ENCODE peak calls at places on chromosome 5, in four cellular contexts. One of them, this sample, is unnamed.
A peak's percentile ranks its signal among the peaks of the same experiment; 100 is the strongest.

GRCh38 chr5:107860044-107860443 is 189.3 kb upstream of the EFNA5 start:
- DNase-seq in HCT116: no peak
- DNase-seq in colonic mucosa: no peak
- DNase-seq in effector memory CD4-positive, alpha-beta T cell: no peak
- DNase-seq in this sample: no peak

GRCh38 chr5:138544171-138545134 is 1.4 kb upstream of the ETF1 start:
- DNase-seq in HCT116: no peak
- DNase-seq in colonic mucosa: peak; percentile 27
- DNase-seq in effector memory CD4-positive, alpha-beta T cell: no peak
- DNase-seq in this sample: no peak

GRCh38 chr5:73093943-73094342 is 26.4 kb upstream of the TMEM171 start:
- DNase-seq in HCT116: peak; percentile 59
- DNase-seq in colonic mucosa: no peak
- DNase-seq in effector memory CD4-positive, alpha-beta T cell: no peak
- DNase-seq in this sample: peak; percentile 26

GRCh38 chr5:57499262-57500050 is 16.8 kb upstream of the ACTBL2 start:
- DNase-seq in HCT116: peak; percentile 62
- DNase-seq in colonic mucosa: no peak
- DNase-seq in effector memory CD4-positive, alpha-beta T cell: no peak
- DNase-seq in this sample: peak; percentile 20

GRCh38 chr5:93681432-93681831 is 60.0 kb downstream of the POU5F2 start:
- DNase-seq in HCT116: no peak
- DNase-seq in colonic mucosa: no peak
- DNase-seq in effector memory CD4-positive, alpha-beta T cell: no peak
- DNase-seq in this sample: no peak

GRCh38 chr5:178198706-178199105 is 5.6 kb upstream of the HNRNPAB start:
- DNase-seq in HCT116: no peak
- DNase-seq in colonic mucosa: no peak
- DNase-seq in effector memory CD4-positive, alpha-beta T cell: no peak
- DNase-seq in this sample: no peak

GRCh38 chr5:43771611-43772031 is 168.6 kb downstream of the NNT start:
- DNase-seq in HCT116: no peak
- DNase-seq in colonic mucosa: no peak
- DNase-seq in effector memory CD4-positive, alpha-beta T cell: no peak
- DNase-seq in this sample: peak; percentile 52

GRCh38 chr5:174947548-174947947 is 223.2 kb downstream of the MSX2 start:
- DNase-seq in HCT116: no peak
- DNase-seq in colonic mucosa: no peak
- DNase-seq in effector memory CD4-positive, alpha-beta T cell: no peak
- DNase-seq in this sample: no peak

GRCh38 chr5:6808462-6808861 is 95.2 kb downstream of the TENT4A start:
- DNase-seq in HCT116: no peak
- DNase-seq in colonic mucosa: no peak
- DNase-seq in effector memory CD4-positive, alpha-beta T cell: no peak
- DNase-seq in this sample: no peak

GRCh38 chr5:73213566-73213998 is 40.6 kb downstream of the TMEM174 start:
- DNase-seq in HCT116: no peak
- DNase-seq in colonic mucosa: peak; percentile 71
- DNase-seq in effector memory CD4-positive, alpha-beta T cell: no peak
- DNase-seq in this sample: no peak

GRCh38 chr5:146151970-146152369 is 30.5 kb downstream of the LARS1 start:
- DNase-seq in HCT116: no peak
- DNase-seq in colonic mucosa: no peak
- DNase-seq in effector memory CD4-positive, alpha-beta T cell: no peak
- DNase-seq in this sample: no peak

GRCh38 chr5:62268239-62268638 is 37.8 kb upstream of the KIF2A start:
- DNase-seq in HCT116: peak; percentile 50
- DNase-seq in colonic mucosa: peak; percentile 73
- DNase-seq in effector memory CD4-positive, alpha-beta T cell: no peak
- DNase-seq in this sample: peak; percentile 95

GRCh38 chr5:176772271-176773210 is 37.8 kb upstream of the UNC5A start:
- DNase-seq in HCT116: no peak
- DNase-seq in colonic mucosa: peak; percentile 11
- DNase-seq in effector memory CD4-positive, alpha-beta T cell: no peak
- DNase-seq in this sample: no peak

GRCh38 chr5:62395210-62395950 is 8.3 kb downstream of the DIMT1 start:
- DNase-seq in HCT116: no peak
- DNase-seq in colonic mucosa: no peak
- DNase-seq in effector memory CD4-positive, alpha-beta T cell: no peak
- DNase-seq in this sample: no peak

GRCh38 chr5:58064799-58065198 is 395.1 kb downstream of the PLK2 start:
- DNase-seq in HCT116: no peak
- DNase-seq in colonic mucosa: no peak
- DNase-seq in effector memory CD4-positive, alpha-beta T cell: no peak
- DNase-seq in this sample: no peak

GRCh38 chr5:115685966-115686691 is 60.3 kb upstream of the TMED7 start:
- DNase-seq in HCT116: no peak
- DNase-seq in colonic mucosa: no peak
- DNase-seq in effector memory CD4-positive, alpha-beta T cell: no peak
- DNase-seq in this sample: no peak

GRCh38 chr5:179699640-179700298 is 1.0 kb downstream of the CANX start:
- DNase-seq in HCT116: no peak
- DNase-seq in colonic mucosa: peak; percentile 49
- DNase-seq in effector memory CD4-positive, alpha-beta T cell: no peak
- DNase-seq in this sample: no peak

GRCh38 chr5:157046041-157046440 is 12.9 kb downstream of the HAVCR1 start:
- DNase-seq in HCT116: peak; percentile 28
- DNase-seq in colonic mucosa: peak; percentile 51
- DNase-seq in effector memory CD4-positive, alpha-beta T cell: no peak
- DNase-seq in this sample: peak; percentile 16

GRCh38 chr5:1477341-1477740 is 32.1 kb upstream of the SLC6A3 start:
- DNase-seq in HCT116: no peak
- DNase-seq in colonic mucosa: peak; percentile 39
- DNase-seq in effector memory CD4-positive, alpha-beta T cell: no peak
- DNase-seq in this sample: no peak

GRCh38 chr5:4185127-4185526 is 589.5 kb downstream of the IRX1 start:
- DNase-seq in HCT116: no peak
- DNase-seq in colonic mucosa: no peak
- DNase-seq in effector memory CD4-positive, alpha-beta T cell: no peak
- DNase-seq in this sample: no peak

GRCh38 chr5:179258001-179258921 is 87.0 kb downstream of the ADAMTS2 start:
- DNase-seq in HCT116: no peak
- DNase-seq in colonic mucosa: no peak
- DNase-seq in effector memory CD4-positive, alpha-beta T cell: no peak
- DNase-seq in this sample: no peak

GRCh38 chr5:133458435-133458834 is 153.9 kb downstream of the FSTL4 start:
- DNase-seq in HCT116: no peak
- DNase-seq in colonic mucosa: no peak
- DNase-seq in effector memory CD4-positive, alpha-beta T cell: no peak
- DNase-seq in this sample: no peak

GRCh38 chr5:5419291-5420210 is 2.9 kb upstream of the ICE1 start:
- DNase-seq in HCT116: peak; percentile 48
- DNase-seq in colonic mucosa: no peak
- DNase-seq in effector memory CD4-positive, alpha-beta T cell: no peak
- DNase-seq in this sample: no peak

GRCh38 chr5:139849942-139850341 is 54.3 kb downstream of the PSD2 start:
- DNase-seq in HCT116: no peak
- DNase-seq in colonic mucosa: no peak
- DNase-seq in effector memory CD4-positive, alpha-beta T cell: no peak
- DNase-seq in this sample: no peak

GRCh38 chr5:14178671-14179211 is 35.6 kb downstream of the TRIO start:
- DNase-seq in HCT116: no peak
- DNase-seq in colonic mucosa: no peak
- DNase-seq in effector memory CD4-positive, alpha-beta T cell: no peak
- DNase-seq in this sample: no peak

GRCh38 chr5:110478899-110479298 is 247.6 kb downstream of the TMEM232 start:
- DNase-seq in HCT116: no peak
- DNase-seq in colonic mucosa: no peak
- DNase-seq in effector memory CD4-positive, alpha-beta T cell: no peak
- DNase-seq in this sample: no peak

GRCh38 chr5:95284512-95285405 is at the start of gene MCTP1:
- DNase-seq in HCT116: no peak
- DNase-seq in colonic mucosa: no peak
- DNase-seq in effector memory CD4-positive, alpha-beta T cell: no peak
- DNase-seq in this sample: no peak

GRCh38 chr5:123937230-123937629 is 425.3 kb downstream of the CSNK1G3 start:
- DNase-seq in HCT116: peak; percentile 72
- DNase-seq in colonic mucosa: peak; percentile 33
- DNase-seq in effector memory CD4-positive, alpha-beta T cell: no peak
- DNase-seq in this sample: no peak

GRCh38 chr5:15069407-15069905 is 197.9 kb upstream of the ANKH start:
- DNase-seq in HCT116: no peak
- DNase-seq in colonic mucosa: no peak
- DNase-seq in effector memory CD4-positive, alpha-beta T cell: no peak
- DNase-seq in this sample: no peak

GRCh38 chr5:43227655-43228054 is 35.6 kb downstream of the NIM1K start:
- DNase-seq in HCT116: peak; percentile 47
- DNase-seq in colonic mucosa: no peak
- DNase-seq in effector memory CD4-positive, alpha-beta T cell: no peak
- DNase-seq in this sample: no peak

GRCh38 chr5:50435131-50435530 is 6.0 kb downstream of the EMB start:
- DNase-seq in HCT116: no peak
- DNase-seq in colonic mucosa: no peak
- DNase-seq in effector memory CD4-positive, alpha-beta T cell: no peak
- DNase-seq in this sample: no peak

GRCh38 chr5:112637343-112637742 is 100.3 kb upstream of the APC start:
- DNase-seq in HCT116: no peak
- DNase-seq in colonic mucosa: no peak
- DNase-seq in effector memory CD4-positive, alpha-beta T cell: no peak
- DNase-seq in this sample: no peak

GRCh38 chr5:74212336-74212735 is 428.2 kb downstream of the ENC1 start:
- DNase-seq in HCT116: peak; percentile 26
- DNase-seq in colonic mucosa: no peak
- DNase-seq in effector memory CD4-positive, alpha-beta T cell: no peak
- DNase-seq in this sample: no peak

GRCh38 chr5:2017540-2018389 is 135.0 kb upstream of the IRX4 start:
- DNase-seq in HCT116: peak; percentile 33
- DNase-seq in colonic mucosa: no peak
- DNase-seq in effector memory CD4-positive, alpha-beta T cell: peak; percentile 9
- DNase-seq in this sample: no peak

GRCh38 chr5:124871299-124871698 is 124.9 kb upstream of the ZNF608 start:
- DNase-seq in HCT116: no peak
- DNase-seq in colonic mucosa: no peak
- DNase-seq in effector memory CD4-positive, alpha-beta T cell: no peak
- DNase-seq in this sample: no peak

GRCh38 chr5:151233576-151234202 is 9.8 kb upstream of the CCDC69 start:
- DNase-seq in HCT116: no peak
- DNase-seq in colonic mucosa: no peak
- DNase-seq in effector memory CD4-positive, alpha-beta T cell: no peak
- DNase-seq in this sample: no peak

GRCh38 chr5:169287529-169287928 is 13.4 kb downstream of the SLIT3 start:
- DNase-seq in HCT116: no peak
- DNase-seq in colonic mucosa: no peak
- DNase-seq in effector memory CD4-positive, alpha-beta T cell: no peak
- DNase-seq in this sample: no peak

GRCh38 chr5:180648658-180649296 is 623 bp downstream of the FLT4 start:
- DNase-seq in HCT116: no peak
- DNase-seq in colonic mucosa: no peak
- DNase-seq in effector memory CD4-positive, alpha-beta T cell: no peak
- DNase-seq in this sample: no peak

GRCh38 chr5:173781432-173781825 is 106.7 kb upstream of the CPEB4 start:
- DNase-seq in HCT116: no peak
- DNase-seq in colonic mucosa: no peak
- DNase-seq in effector memory CD4-positive, alpha-beta T cell: no peak
- DNase-seq in this sample: no peak
- H3K27ac ChIP-seq in HCT116: no peak overlapping the region
- H3K27ac ChIP-seq in colonic mucosa: peak overlapping the region; percentile 29
- H3K27ac ChIP-seq in effector memory CD4-positive, alpha-beta T cell: no peak overlapping the region
- H3K27ac ChIP-seq in this sample: peak overlapping the region; percentile 84

DNA sequence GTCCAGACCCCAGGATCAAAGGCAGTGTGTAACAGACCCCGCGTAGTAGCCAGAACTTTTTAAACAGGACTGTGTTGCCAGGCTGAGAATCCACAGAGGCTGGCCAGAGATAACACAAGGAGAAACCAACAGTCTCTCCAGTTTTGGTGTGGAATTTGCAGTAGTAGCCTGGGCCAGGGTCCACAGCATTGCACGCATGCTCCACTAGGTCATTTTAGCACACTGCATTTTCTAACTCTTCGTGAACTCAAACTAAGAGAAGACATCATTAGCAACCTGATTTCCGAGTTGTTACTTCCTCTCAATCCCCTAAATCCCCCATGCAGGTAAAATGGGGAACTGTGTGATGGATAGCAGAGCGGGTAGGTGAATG is 119.6 kb downstream of the BOD1 start:
- DNase-seq in HCT116: no peak
- DNase-seq in colonic mucosa: no peak
- DNase-seq in effector memory CD4-positive, alpha-beta T cell: no peak
- DNase-seq in this sample: no peak
- H3K27ac ChIP-seq in HCT116: no peak overlapping the region
- H3K27ac ChIP-seq in colonic mucosa: no peak overlapping the region
- H3K27ac ChIP-seq in effector memory CD4-positive, alpha-beta T cell: no peak overlapping the region
- H3K27ac ChIP-seq in this sample: no peak overlapping the region

DNA sequence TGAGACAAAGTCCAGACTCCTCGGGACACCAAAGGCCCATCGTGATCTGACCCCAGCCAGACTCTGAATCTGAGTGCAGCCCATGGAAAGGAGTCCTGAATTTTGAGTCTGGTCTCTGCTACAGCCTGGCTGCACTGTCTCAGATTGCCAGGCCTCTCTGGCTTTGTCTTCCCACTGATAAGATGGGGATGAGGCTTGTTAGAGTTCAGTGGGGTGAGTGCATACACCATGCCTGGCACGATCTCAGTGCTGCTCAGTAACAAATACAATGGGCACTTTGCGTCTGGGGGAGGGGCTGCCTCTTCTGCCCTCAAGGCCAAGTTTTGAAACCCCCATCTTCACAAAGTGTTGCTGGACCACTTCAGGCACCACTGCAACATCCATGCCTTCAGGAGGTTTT is 49.0 kb downstream of the PPARGC1B start:
- DNase-seq in HCT116: no peak
- DNase-seq in colonic mucosa: no peak
- DNase-seq in effector memory CD4-positive, alpha-beta T cell: no peak
- DNase-seq in this sample: no peak
- H3K27ac ChIP-seq in HCT116: no peak overlapping the region
- H3K27ac ChIP-seq in colonic mucosa: peak overlapping the region; percentile 87
- H3K27ac ChIP-seq in effector memory CD4-positive, alpha-beta T cell: no peak overlapping the region
- H3K27ac ChIP-seq in this sample: no peak overlapping the region

DNA sequence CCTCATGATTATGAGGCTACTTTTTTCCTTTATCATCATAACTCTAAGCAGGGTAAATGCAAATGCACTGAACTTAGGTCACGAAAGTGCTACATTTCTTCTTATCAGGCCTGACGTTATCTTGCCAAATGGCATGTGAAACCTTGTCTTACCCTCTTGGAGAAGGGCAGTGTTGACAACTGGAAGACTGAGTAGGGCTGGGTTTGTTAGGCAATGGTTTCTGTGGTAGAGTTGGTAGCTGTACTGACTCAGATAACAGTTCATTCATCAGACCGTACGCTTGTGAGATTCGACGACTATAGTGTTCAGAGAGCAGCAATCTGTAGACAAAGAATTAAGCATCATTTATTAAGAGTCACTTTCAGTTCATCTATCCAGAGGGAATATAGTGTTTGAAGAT is 127.7 kb downstream of the CPLANE1 start:
- DNase-seq in HCT116: no peak
- DNase-seq in colonic mucosa: no peak
- DNase-seq in effector memory CD4-positive, alpha-beta T cell: no peak
- DNase-seq in this sample: no peak
- H3K27ac ChIP-seq in HCT116: no peak overlapping the region
- H3K27ac ChIP-seq in colonic mucosa: no peak overlapping the region
- H3K27ac ChIP-seq in effector memory CD4-positive, alpha-beta T cell: no peak overlapping the region
- H3K27ac ChIP-seq in this sample: no peak overlapping the region

GRCh38 chr5:167254150-167254549 is 1037.3 kb upstream of the WWC1 start:
- DNase-seq in HCT116: no peak
- DNase-seq in colonic mucosa: no peak
- DNase-seq in effector memory CD4-positive, alpha-beta T cell: no peak
- DNase-seq in this sample: no peak
- H3K27ac ChIP-seq in HCT116: no peak overlapping the region
- H3K27ac ChIP-seq in colonic mucosa: no peak overlapping the region
- H3K27ac ChIP-seq in effector memory CD4-positive, alpha-beta T cell: no peak overlapping the region
- H3K27ac ChIP-seq in this sample: no peak overlapping the region

This sample was measured in epithelial cell of prostate.